ENCODE peak calls at places on chromosomes 4 and X, in eight cellular contexts. A, O, K, U, N, F, Z and C are unnamed samples.
A peak's percentile ranks its signal among the peaks of the same experiment; 100 is the strongest.

GRCh38 chr4:23333556-23333945 is 556.3 kb downstream of the PPARGC1A start:
- DNase-seq in F (no peak), U (no peak), K (no peak), A (no peak), O (no peak), Z (no peak), N (no peak), C (no peak)

GRCh38 chr4:54877006-54877405 is 219.2 kb downstream of the KIT start:
- DNase-seq in K (no peak), A (no peak), Z (no peak), N (no peak), F (no peak), O (no peak), U (no peak), C (no peak)

GRCh38 chr4:188992706-188993105 is 853.5 kb downstream of the TRIML1 start:
- DNase-seq in Z (no peak), O (no peak), N (no peak), U (no peak), F (no peak), A (no peak), K (no peak), C (no peak)

GRCh38 chr4:177461606-177462005 is 19.4 kb upstream of the AGA start:
- DNase-seq in F (no peak), O (no peak), Z (no peak), A (no peak), U (no peak), K (no peak), N (no peak), C (no peak)

GRCh38 chr4:26434030-26434639 is 56.1 kb downstream of the CCKAR start:
- DNase-seq in F (no peak), O (no peak), A (no peak), Z (no peak), U (no peak), N (no peak), K (no peak), C (no peak)

GRCh38 chr4:3505231-3505630 is 27.0 kb downstream of the LRPAP1 start:
- DNase-seq in F (no peak), O (no peak), K (no peak), U (no peak), A (no peak), Z (no peak), N (no peak), C (no peak)

GRCh38 chrX:119942831-119943184 is 743 bp downstream of the NKAP start:
- DNase-seq in Z (no peak), U (no peak), F (no peak), K (no peak), O (no peak), A (no peak), N (no peak), C (no peak)

GRCh38 chr4:3868146-3868840 is 102.1 kb downstream of the ADRA2C start:
- DNase-seq in A (no peak), O (no peak), Z (no peak), K (no peak), U (no peak), N (no peak), F (no peak), C (no peak)

GRCh38 chr4:137421796-137422195 is 110.5 kb downstream of the PCDH18 start:
- DNase-seq in F (no peak), Z (no peak), O (no peak), K (no peak), U (no peak), N (no peak), A (no peak), C (no peak)

GRCh38 chr4:153137168-153137567 is 67.1 kb upstream of the TRIM2 start:
- DNase-seq in F (no peak), N (no peak), K (peak; percentile 62), O (no peak), Z (peak; percentile 32), U (no peak), A (peak; percentile 20), C (no peak)

GRCh38 chr4:78661923-78662521 is 110.5 kb downstream of the ANXA3 start:
- DNase-seq in F (no peak), N (no peak), Z (no peak), O (no peak), K (no peak), U (no peak), A (peak; percentile 81), C (peak; percentile 33)

GRCh38 chr4:128308986-128309385 is 21.4 kb upstream of the PGRMC2 start:
- DNase-seq in F (no peak), K (no peak), O (no peak), A (no peak), Z (no peak), N (no peak), U (no peak), C (no peak)

GRCh38 chrX:15930585-15930984 is 76.0 kb upstream of the AP1S2 start:
- DNase-seq in K (no peak), O (no peak), A (peak; percentile 36), U (no peak), N (no peak), Z (no peak), F (no peak), C (no peak)

DNA sequence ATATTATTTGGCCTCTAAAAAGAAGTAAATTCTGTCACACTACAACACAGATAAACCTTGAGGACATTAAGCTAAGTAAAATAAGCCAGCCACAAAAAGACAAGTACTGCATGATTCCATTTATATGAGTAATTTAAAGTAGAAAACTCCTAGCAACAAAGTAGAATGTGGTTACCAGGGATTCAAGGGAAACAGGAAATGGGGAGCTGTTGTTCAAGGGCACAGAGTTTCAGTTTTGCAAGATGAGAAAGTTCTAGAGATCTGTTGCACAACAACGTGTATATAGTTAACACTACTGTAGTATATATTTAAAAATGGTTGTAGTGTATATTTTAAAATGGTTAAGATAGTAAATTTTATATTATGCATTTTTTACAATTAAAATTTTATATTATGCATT is 25.4 kb downstream of the SEC31A start:
- DNase-seq in Z (no peak), U (no peak), N (no peak), O (no peak), F (no peak), K (no peak), A (peak; percentile 90), C (no peak)
- H3K36me3 ChIP-seq in Z (no peaks in the 10 kb centered on the region), U (peaks cover 47% of the 10 kb centered on the region), N (peaks cover 100% of the 10 kb centered on the region), O (peaks cover 49% of the 10 kb centered on the region), F (peaks cover 5% of the 10 kb centered on the region), K (no peaks in the 10 kb centered on the region), A (peaks cover 20% of the 10 kb centered on the region), C (peaks cover 63% of the 10 kb centered on the region)

GRCh38 chr4:83285022-83285387 is 407 bp upstream of the COQ2 start:
- DNase-seq in Z (no peak), A (peak; percentile 74), U (no peak), F (no peak), N (no peak), K (no peak), O (no peak), C (no peak)

GRCh38 chr4:83282049-83282535 is 2.5 kb downstream of the COQ2 start:
- DNase-seq in U (peak; percentile 30), Z (peak; percentile 24), O (peak; percentile 58), F (no peak), N (no peak), K (peak; percentile 43), A (peak; percentile 79), C (peak; percentile 11)

GRCh38 chr4:83281326-83281725 is 3.3 kb downstream of the COQ2 start:
- DNase-seq in N (no peak), U (no peak), K (no peak), A (no peak), O (no peak), Z (no peak), F (no peak), C (no peak)

DNA sequence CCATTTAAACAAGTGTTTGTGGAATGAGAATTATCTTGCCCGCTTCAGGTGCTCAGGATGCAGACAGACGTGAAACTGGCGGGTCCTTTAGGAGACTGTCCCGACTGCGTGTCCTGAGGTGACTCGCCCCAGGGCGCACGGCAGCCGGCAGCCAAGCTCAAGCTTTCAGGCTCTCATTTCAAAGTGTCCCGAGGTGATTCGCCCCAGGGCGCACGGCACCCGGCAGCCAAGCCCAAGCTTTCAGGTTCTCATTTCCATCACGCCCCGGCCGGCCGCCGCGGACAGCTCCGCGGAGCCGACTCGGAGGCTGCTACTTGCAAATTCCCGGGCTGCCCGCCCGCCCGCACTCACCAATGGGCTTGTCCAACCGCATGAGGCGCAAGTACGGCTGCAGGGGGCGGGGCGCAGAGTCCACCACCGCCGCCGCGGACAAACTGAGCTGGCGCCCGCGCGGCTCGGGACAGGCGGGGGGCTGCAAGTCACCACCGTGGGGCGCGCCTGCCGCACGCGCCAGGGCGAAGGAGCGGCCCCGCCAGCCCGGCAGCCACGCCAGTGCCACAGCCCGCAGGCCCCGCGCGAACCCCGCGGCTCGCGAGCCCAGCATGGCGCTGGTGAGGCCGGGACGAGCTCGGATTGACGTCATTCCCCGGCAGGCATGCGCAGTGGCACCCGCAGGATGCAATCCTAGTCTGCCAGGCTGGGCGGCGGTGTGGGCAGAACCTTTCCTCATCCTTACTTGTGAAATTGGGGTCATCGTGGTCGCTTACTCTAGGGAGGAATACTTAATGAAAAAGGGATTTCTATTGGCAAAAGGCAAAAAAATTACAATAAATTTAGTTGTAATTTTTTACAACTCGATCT is at the start of gene COQ2:
- DNase-seq in K (peak; percentile 96), O (peak; percentile 79), U (peak; percentile 95), N (peak; percentile 98), F (peak; percentile 79), Z (peak; percentile 98), A (peak; percentile 96), C (peak; percentile 96)
- TF ChIP-seq POLR2A in K (peak; percentile 53), O (peak; percentile 72), U (no peak), N (peak; percentile 81), F (peak; percentile 91), Z (peak; percentile 75), A (peak; percentile 92), C (peak; percentile 87)

DNA sequence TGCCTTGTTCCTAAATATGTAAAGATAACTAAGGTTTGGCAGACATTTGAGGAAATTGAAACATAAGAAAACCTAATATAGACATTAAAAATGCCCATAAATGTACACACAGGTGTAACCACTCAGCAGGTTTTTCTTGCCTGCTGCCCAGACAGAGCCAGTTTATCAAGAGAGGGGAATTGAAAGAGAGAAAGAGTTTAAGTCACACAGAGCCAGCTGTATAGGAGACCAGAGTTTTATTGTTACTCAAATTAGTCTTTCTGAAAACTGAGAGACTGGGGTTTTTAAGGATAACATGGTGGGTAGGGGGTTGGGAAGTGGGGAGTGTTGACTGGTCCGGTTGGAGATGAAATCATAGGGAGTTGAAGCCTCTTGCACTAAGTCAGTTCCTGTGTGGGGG is 119.0 kb downstream of the CFAP299 start:
- DNase-seq in A (no peak), U (no peak), K (no peak), N (no peak), O (no peak), Z (no peak), F (no peak), C (no peak)
- H3K36me3 ChIP-seq in A (no peaks in the 10 kb centered on the region), U (no peaks in the 10 kb centered on the region), K (no peaks in the 10 kb centered on the region), N (no peaks in the 10 kb centered on the region), O (no peaks in the 10 kb centered on the region), Z (no peaks in the 10 kb centered on the region), F (no peaks in the 10 kb centered on the region), C (no peaks in the 10 kb centered on the region)

DNA sequence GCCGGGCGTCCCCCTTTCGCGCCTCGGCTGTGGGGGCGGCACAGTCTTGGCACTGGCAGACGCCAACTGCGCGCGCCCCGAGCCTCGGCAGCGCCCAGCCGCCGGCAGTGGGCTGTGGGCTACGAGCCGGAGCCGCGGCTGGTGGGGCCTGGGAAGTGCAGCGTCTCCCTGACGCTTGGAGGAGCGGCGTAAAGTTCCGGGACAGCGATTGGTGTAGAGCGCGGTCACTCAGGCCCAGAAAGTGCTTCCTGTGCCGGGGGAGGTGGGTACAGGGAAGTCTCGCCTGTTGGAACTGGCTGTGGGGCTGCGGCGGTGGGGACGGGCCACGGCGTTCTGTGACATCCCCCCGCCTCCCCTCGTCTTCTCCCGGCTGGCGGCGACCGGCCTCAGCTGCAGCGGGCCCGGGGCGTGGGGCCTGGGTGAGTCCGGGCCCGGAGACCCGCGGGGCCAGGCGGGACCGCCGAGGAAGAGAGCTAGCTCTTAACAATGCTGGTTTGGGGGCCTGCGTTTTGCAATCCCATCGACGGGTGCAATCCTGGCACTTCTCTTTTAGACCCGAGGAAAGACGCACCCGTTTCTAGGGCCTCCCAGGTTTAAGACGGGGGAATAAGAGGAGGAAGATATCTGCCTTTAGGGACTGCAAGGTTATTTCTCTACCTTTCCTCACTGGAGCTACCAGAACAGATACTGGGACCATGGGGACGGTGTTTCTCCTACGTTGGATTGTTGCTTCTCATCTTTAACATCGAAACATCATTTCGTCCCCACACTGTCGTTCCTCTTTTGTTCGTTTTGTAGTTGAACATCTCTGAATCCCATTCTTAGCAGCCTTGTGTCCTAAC is at the start of the genes RWDD4 and TRAPPC11:
- DNase-seq in K (peak; percentile 98), N (peak; percentile 98), A (peak; percentile 99), U (peak; percentile 98), O (peak; percentile 88), Z (peak; percentile 98), F (peak; percentile 94), C (peak; percentile 97)
- TF ChIP-seq POLR2A in K (peak; percentile 87), N (peak; percentile 98), A (peak; percentile 53), U (no peak), O (peak; percentile 37), Z (peak; percentile 94), F (no peak), C (peak; percentile 97)